ENCODE peak calls at places on chromosomes 1 and 21, in seven cellular contexts. One of them, this sample, is unnamed.

GRCh38 chr1:178282949-178283367 is 189.1 kb downstream of the RASAL2 start:
- DNase-seq in fibroblast of pulmonary artery: peak
- DNase-seq in WTC11: no peak
- DNase-seq in omental fat pad: no peak
- DNase-seq in HL-60: peak
- DNase-seq in astrocyte of the spinal cord: peak
- DNase-seq in heart left ventricle: no peak
- DNase-seq in this sample: no peak

GRCh38 chr1:201214886-201215285 is 24.3 kb downstream of the IGFN1 start:
- DNase-seq in WTC11: no peak
- DNase-seq in fibroblast of pulmonary artery: no peak
- DNase-seq in omental fat pad: no peak
- DNase-seq in astrocyte of the spinal cord: no peak
- DNase-seq in HL-60: no peak
- DNase-seq in heart left ventricle: peak
- DNase-seq in this sample: no peak

GRCh38 chr1:163048970-163049680 is 20.0 kb upstream of the RGS4 start:
- DNase-seq in fibroblast of pulmonary artery: no peak
- DNase-seq in omental fat pad: no peak
- DNase-seq in HL-60: no peak
- DNase-seq in heart left ventricle: no peak
- DNase-seq in astrocyte of the spinal cord: no peak
- DNase-seq in WTC11: no peak
- DNase-seq in this sample: no peak

GRCh38 chr21:36700961-36701911 is 2.3 kb downstream of the SIM2 start:
- DNase-seq in astrocyte of the spinal cord: no peak
- DNase-seq in omental fat pad: no peak
- DNase-seq in HL-60: no peak
- DNase-seq in fibroblast of pulmonary artery: no peak
- DNase-seq in heart left ventricle: no peak
- DNase-seq in WTC11: peak
- DNase-seq in this sample: peak

GRCh38 chr21:40606341-40606740 is 240.6 kb downstream of the DSCAM start:
- DNase-seq in HL-60: no peak
- DNase-seq in astrocyte of the spinal cord: no peak
- DNase-seq in heart left ventricle: no peak
- DNase-seq in omental fat pad: no peak
- DNase-seq in fibroblast of pulmonary artery: no peak
- DNase-seq in WTC11: no peak
- DNase-seq in this sample: no peak

GRCh38 chr21:44463716-44464115 is 8.4 kb downstream of the LRRC3 start:
- DNase-seq in heart left ventricle: no peak
- DNase-seq in fibroblast of pulmonary artery: peak
- DNase-seq in astrocyte of the spinal cord: no peak
- DNase-seq in omental fat pad: no peak
- DNase-seq in HL-60: no peak
- DNase-seq in WTC11: no peak
- DNase-seq in this sample: no peak

GRCh38 chr1:46301406-46302090 is 1.9 kb downstream of the LRRC41 start:
- DNase-seq in WTC11: peak
- DNase-seq in astrocyte of the spinal cord: peak
- DNase-seq in fibroblast of pulmonary artery: peak
- DNase-seq in heart left ventricle: peak
- DNase-seq in omental fat pad: no peak
- DNase-seq in HL-60: peak
- DNase-seq in this sample: peak

GRCh38 chr1:169250795-169251194 is 116.8 kb downstream of the NME7 start:
- DNase-seq in omental fat pad: no peak
- DNase-seq in astrocyte of the spinal cord: no peak
- DNase-seq in WTC11: no peak
- DNase-seq in fibroblast of pulmonary artery: no peak
- DNase-seq in HL-60: no peak
- DNase-seq in heart left ventricle: no peak
- DNase-seq in this sample: no peak

GRCh38 chr1:231313661-231314060 is 24.0 kb downstream of the EXOC8 start:
- DNase-seq in heart left ventricle: no peak
- DNase-seq in astrocyte of the spinal cord: no peak
- DNase-seq in omental fat pad: no peak
- DNase-seq in HL-60: no peak
- DNase-seq in fibroblast of pulmonary artery: no peak
- DNase-seq in WTC11: no peak
- DNase-seq in this sample: no peak

GRCh38 chr1:54944610-54945392 is 35.6 kb upstream of the TMEM61 start:
- DNase-seq in heart left ventricle: peak
- DNase-seq in HL-60: peak
- DNase-seq in WTC11: peak
- DNase-seq in fibroblast of pulmonary artery: peak
- DNase-seq in omental fat pad: no peak
- DNase-seq in astrocyte of the spinal cord: peak
- DNase-seq in this sample: peak
- TF ChIP-seq CTCF in heart left ventricle: peak
- TF ChIP-seq CTCF in HL-60: peak
- TF ChIP-seq CTCF in WTC11: peak
- TF ChIP-seq CTCF in fibroblast of pulmonary artery: peak
- TF ChIP-seq CTCF in omental fat pad: peak
- TF ChIP-seq CTCF in astrocyte of the spinal cord: peak
- TF ChIP-seq CTCF in this sample: peak

GRCh38 chr21:28738882-28739281 is 253.8 kb downstream of the LTN1 start:
- DNase-seq in fibroblast of pulmonary artery: no peak
- DNase-seq in astrocyte of the spinal cord: no peak
- DNase-seq in heart left ventricle: no peak
- DNase-seq in WTC11: no peak
- DNase-seq in HL-60: no peak
- DNase-seq in omental fat pad: no peak
- DNase-seq in this sample: no peak

GRCh38 chr21:28745131-28746055 is 247.3 kb downstream of the LTN1 start:
- DNase-seq in astrocyte of the spinal cord: peak
- DNase-seq in WTC11: peak
- DNase-seq in heart left ventricle: peak
- DNase-seq in omental fat pad: no peak
- DNase-seq in fibroblast of pulmonary artery: peak
- DNase-seq in HL-60: peak
- DNase-seq in this sample: peak

GRCh38 chr21:28743723-28744122 is 249.0 kb downstream of the LTN1 start:
- DNase-seq in fibroblast of pulmonary artery: no peak
- DNase-seq in heart left ventricle: no peak
- DNase-seq in WTC11: no peak
- DNase-seq in omental fat pad: no peak
- DNase-seq in astrocyte of the spinal cord: no peak
- DNase-seq in HL-60: no peak
- DNase-seq in this sample: no peak

GRCh38 chr21:28746166-28746565 is 246.5 kb downstream of the LTN1 start:
- DNase-seq in WTC11: no peak
- DNase-seq in heart left ventricle: no peak
- DNase-seq in omental fat pad: no peak
- DNase-seq in HL-60: no peak
- DNase-seq in fibroblast of pulmonary artery: no peak
- DNase-seq in astrocyte of the spinal cord: no peak
- DNase-seq in this sample: no peak

DNA sequence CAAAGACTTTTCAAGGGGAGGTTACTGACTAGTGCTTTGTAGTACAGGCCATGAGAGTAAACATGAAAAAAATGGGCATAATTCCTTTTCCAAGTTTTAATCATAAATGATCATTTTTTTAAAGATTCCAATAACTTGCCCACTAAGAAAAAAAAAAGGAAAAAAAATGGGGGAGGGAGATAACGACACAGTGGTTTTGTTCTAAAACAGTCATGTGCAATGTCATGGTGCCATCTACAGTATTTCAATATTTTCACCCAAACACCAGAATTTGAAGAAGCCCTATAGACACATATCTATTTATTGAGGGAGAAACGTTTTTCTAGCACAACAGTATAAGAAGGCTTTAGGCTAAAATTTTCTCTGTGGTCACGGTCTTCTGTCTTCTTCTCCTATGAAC is 250.2 kb downstream of the LTN1 start:
- DNase-seq in WTC11: no peak
- DNase-seq in omental fat pad: no peak
- DNase-seq in heart left ventricle: no peak
- DNase-seq in fibroblast of pulmonary artery: peak
- DNase-seq in astrocyte of the spinal cord: peak
- DNase-seq in HL-60: no peak
- DNase-seq in this sample: no peak
- TF ChIP-seq CTCF in WTC11: no peak
- TF ChIP-seq CTCF in omental fat pad: no peak
- TF ChIP-seq CTCF in heart left ventricle: peak
- TF ChIP-seq CTCF in fibroblast of pulmonary artery: peak
- TF ChIP-seq CTCF in astrocyte of the spinal cord: no peak
- TF ChIP-seq CTCF in HL-60: no peak
- TF ChIP-seq CTCF in this sample: no peak

GRCh38 chr1:15958111-15958510 is 17.8 kb downstream of the ZBTB17 start:
- DNase-seq in fibroblast of pulmonary artery: no peak
- DNase-seq in HL-60: no peak
- DNase-seq in heart left ventricle: no peak
- DNase-seq in WTC11: no peak
- DNase-seq in astrocyte of the spinal cord: no peak
- DNase-seq in omental fat pad: no peak
- DNase-seq in this sample: no peak

GRCh38 chr1:15959424-15959823 is 16.5 kb downstream of the ZBTB17 start:
- DNase-seq in fibroblast of pulmonary artery: no peak
- DNase-seq in WTC11: no peak
- DNase-seq in heart left ventricle: no peak
- DNase-seq in HL-60: no peak
- DNase-seq in omental fat pad: no peak
- DNase-seq in astrocyte of the spinal cord: no peak
- DNase-seq in this sample: no peak

GRCh38 chr1:15957221-15958090 is 18.4 kb downstream of the ZBTB17 start:
- DNase-seq in astrocyte of the spinal cord: no peak
- DNase-seq in fibroblast of pulmonary artery: no peak
- DNase-seq in WTC11: peak
- DNase-seq in omental fat pad: no peak
- DNase-seq in HL-60: no peak
- DNase-seq in heart left ventricle: no peak
- DNase-seq in this sample: no peak

GRCh38 chr1:15959847-15960446 is 16.0 kb downstream of the ZBTB17 start:
- DNase-seq in heart left ventricle: no peak
- DNase-seq in WTC11: no peak
- DNase-seq in astrocyte of the spinal cord: no peak
- DNase-seq in fibroblast of pulmonary artery: no peak
- DNase-seq in omental fat pad: no peak
- DNase-seq in HL-60: no peak
- DNase-seq in this sample: no peak

DNA sequence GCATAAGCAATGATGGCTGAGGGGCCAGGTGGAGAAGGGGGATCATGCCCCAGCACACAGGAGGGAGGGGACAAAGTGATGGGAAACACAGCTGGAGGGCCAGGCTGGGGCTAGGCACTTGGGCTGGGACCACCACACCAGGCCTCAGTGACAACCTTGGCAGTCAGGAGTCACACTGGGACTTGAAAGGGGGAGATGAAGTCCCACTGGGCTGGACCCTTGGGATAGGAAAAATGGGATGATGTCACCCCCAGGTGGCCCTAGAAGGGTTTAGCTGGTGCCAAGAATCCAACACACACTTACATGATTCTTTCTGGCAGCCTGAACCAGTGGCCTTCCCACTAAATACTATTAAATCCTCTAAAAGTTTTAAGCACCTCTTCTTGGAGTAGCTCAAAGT is 17.1 kb downstream of the ZBTB17 start:
- DNase-seq in astrocyte of the spinal cord: no peak
- DNase-seq in omental fat pad: no peak
- DNase-seq in HL-60: no peak
- DNase-seq in fibroblast of pulmonary artery: peak
- DNase-seq in heart left ventricle: no peak
- DNase-seq in WTC11: no peak
- DNase-seq in this sample: no peak
- TF ChIP-seq CTCF in astrocyte of the spinal cord: no peak
- TF ChIP-seq CTCF in omental fat pad: no peak
- TF ChIP-seq CTCF in HL-60: no peak
- TF ChIP-seq CTCF in fibroblast of pulmonary artery: no peak
- TF ChIP-seq CTCF in heart left ventricle: no peak
- TF ChIP-seq CTCF in WTC11: no peak
- TF ChIP-seq CTCF in this sample: no peak

GRCh38 chr1:6888268-6888667 is 103.0 kb downstream of the CAMTA1 start:
- DNase-seq in omental fat pad: no peak
- DNase-seq in heart left ventricle: no peak
- DNase-seq in HL-60: no peak
- DNase-seq in WTC11: no peak
- DNase-seq in astrocyte of the spinal cord: peak
- DNase-seq in fibroblast of pulmonary artery: peak
- DNase-seq in this sample: no peak
- TF ChIP-seq CTCF in omental fat pad: no peak
- TF ChIP-seq CTCF in heart left ventricle: no peak
- TF ChIP-seq CTCF in HL-60: no peak
- TF ChIP-seq CTCF in WTC11: no peak
- TF ChIP-seq CTCF in astrocyte of the spinal cord: no peak
- TF ChIP-seq CTCF in fibroblast of pulmonary artery: peak
- TF ChIP-seq CTCF in this sample: no peak

DNA sequence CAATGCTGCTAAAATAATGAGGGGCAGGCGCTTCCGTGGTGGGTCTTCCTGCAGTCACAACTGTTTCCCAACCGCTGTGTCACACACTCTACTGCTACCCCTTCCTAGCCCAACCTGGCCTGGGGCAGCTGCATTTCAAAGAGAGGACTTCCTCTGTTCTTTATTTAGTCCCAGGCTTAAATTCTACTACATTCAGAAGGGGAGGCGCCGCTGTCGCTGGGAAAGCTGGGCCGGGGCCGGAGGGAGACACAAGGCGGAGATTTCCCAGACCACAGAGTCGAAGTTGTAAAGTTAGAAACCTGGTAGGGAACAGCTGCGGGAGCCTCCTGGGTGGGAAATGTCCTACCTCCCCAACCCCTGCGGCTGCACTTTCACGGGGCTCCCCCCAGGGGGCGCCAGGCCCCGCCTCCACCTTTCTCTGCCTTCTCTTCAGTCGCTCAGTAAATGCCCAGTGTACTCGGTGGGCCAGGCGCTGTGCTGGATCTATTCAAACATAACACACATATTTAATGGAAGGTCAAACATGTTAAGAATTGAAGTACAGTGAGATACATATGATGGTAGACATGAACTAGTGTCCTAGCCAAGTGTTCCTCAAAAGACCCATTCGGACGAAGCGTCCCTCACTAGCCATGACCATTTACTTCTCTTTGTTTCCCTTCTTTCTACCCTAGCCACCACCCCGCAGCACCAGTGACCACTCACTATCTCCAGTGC is 23.1 kb downstream of the DYRK3 start:
- DNase-seq in HL-60: peak
- DNase-seq in fibroblast of pulmonary artery: no peak
- DNase-seq in WTC11: peak
- DNase-seq in heart left ventricle: peak
- DNase-seq in astrocyte of the spinal cord: peak
- DNase-seq in omental fat pad: no peak
- DNase-seq in this sample: peak
- TF ChIP-seq CTCF in HL-60: peak
- TF ChIP-seq CTCF in fibroblast of pulmonary artery: peak
- TF ChIP-seq CTCF in WTC11: peak
- TF ChIP-seq CTCF in heart left ventricle: peak
- TF ChIP-seq CTCF in astrocyte of the spinal cord: peak
- TF ChIP-seq CTCF in omental fat pad: no peak
- TF ChIP-seq CTCF in this sample: peak

This sample was measured in GM20000.